ENCODE peak calls at places on chromosome 13, in nine cellular contexts. D is uterus; Y is stimulated activated CD8-positive, alpha-beta memory T cell treated with anti-CD3 and anti-CD28 coated beads, Interleukin-2, amount 100 ng/mL, for 1 hour; M is SW480; F is activated CD4-positive, alpha-beta T cell treated with anti-CD3 and anti-CD28 coated beads, Interleukin-2, amount 10 ng/mL, durations not matched to agents 7 days and 5 days; T is GM04503; O is NCI-H2029 treated with DMSO at 0.1 percent for 48 hours; N is cardiac muscle cell; B is activated naive CD4-positive, alpha-beta T cell. V is an unnamed sample.

GRCh38 chr13:53198017-53198416 is 169.4 kb downstream of the OLFM4 start:
- DNase-seq in M (peak), B (no peak), N (peak), Y (no peak), O (no peak), T (no peak), F (no peak), D (no peak), V (no peak)

GRCh38 chr13:50128406-50129048 is 113.3 kb downstream of the KCNRG start:
- DNase-seq in T (no peak), B (no peak), N (no peak), O (no peak), D (no peak), M (no peak), Y (no peak), F (no peak), V (peak)

GRCh38 chr13:20381401-20381800 is 144.3 kb downstream of the CRYL1 start:
- DNase-seq in O (no peak), B (no peak), D (no peak), M (no peak), F (no peak), N (no peak), Y (no peak), T (no peak), V (no peak)

GRCh38 chr13:102650444-102650843 is 44.4 kb downstream of the METTL21C start:
- DNase-seq in D (no peak), N (no peak), T (no peak), M (no peak), O (no peak), B (no peak), F (no peak), Y (no peak), V (no peak)

GRCh38 chr13:50712469-50712868 is 131.0 kb downstream of the DLEU7 start:
- DNase-seq in F (no peak), O (no peak), D (no peak), N (no peak), M (no peak), Y (no peak), T (no peak), B (no peak), V (no peak)

GRCh38 chr13:39522329-39522728 is 80.7 kb downstream of the LHFPL6 start:
- DNase-seq in F (no peak), B (no peak), O (no peak), Y (no peak), N (no peak), M (no peak), T (no peak), D (no peak), V (no peak)

GRCh38 chr13:68813397-68813796 is 1294.2 kb upstream of the ATXN8OS start:
- DNase-seq in D (no peak), N (peak), Y (no peak), T (no peak), M (no peak), F (no peak), O (no peak), B (no peak), V (no peak)

GRCh38 chr13:91922969-91923592 is 524.7 kb downstream of the GPC5 start:
- DNase-seq in Y (no peak), D (no peak), F (no peak), M (no peak), B (no peak), N (peak), O (no peak), T (no peak), V (no peak)

GRCh38 chr13:113862766-113863510 is 938 bp downstream of the GAS6 start:
- DNase-seq in O (no peak), F (no peak), Y (no peak), M (peak), D (peak), T (no peak), B (no peak), N (peak), V (peak)

GRCh38 chr13:31733066-31733465 is 6.3 kb upstream of the RXFP2 start:
- DNase-seq in Y (no peak), T (no peak), F (no peak), N (no peak), M (no peak), O (no peak), D (no peak), B (no peak), V (no peak)